ENCODE peak calls at places on chromosomes 4 and X, in seven cellular contexts. One of them, this sample, is unnamed. For H3K36me3, the result is how much of the 10 kb centered on the place peaks cover.

GRCh38 chrX:50211510-50211909 is 6.9 kb downstream of the CCNB3 start:
- DNase-seq in naive thymus-derived CD4-positive, alpha-beta T cell: no peak
- DNase-seq in colonic mucosa: no peak
- DNase-seq in aorta: no peak
- DNase-seq in A673: peak
- DNase-seq in sigmoid colon: no peak
- DNase-seq in ovary: no peak
- DNase-seq in this sample: peak

GRCh38 chrX:24380273-24381036 is 20.0 kb downstream of the SUPT20HL1 start:
- DNase-seq in naive thymus-derived CD4-positive, alpha-beta T cell: no peak
- DNase-seq in colonic mucosa: no peak
- DNase-seq in aorta: no peak
- DNase-seq in sigmoid colon: no peak
- DNase-seq in ovary: no peak
- DNase-seq in A673: no peak
- DNase-seq in this sample: no peak

GRCh38 chr4:108426493-108426892 is 193.9 kb upstream of the RPL34 start:
- DNase-seq in ovary: no peak
- DNase-seq in colonic mucosa: no peak
- DNase-seq in A673: no peak
- DNase-seq in aorta: no peak
- DNase-seq in naive thymus-derived CD4-positive, alpha-beta T cell: no peak
- DNase-seq in sigmoid colon: no peak
- DNase-seq in this sample: no peak

GRCh38 chrX:78321809-78322208 is 5.6 kb downstream of the CYSLTR1 start:
- DNase-seq in aorta: peak
- DNase-seq in A673: no peak
- DNase-seq in colonic mucosa: peak
- DNase-seq in sigmoid colon: no peak
- DNase-seq in ovary: no peak
- DNase-seq in naive thymus-derived CD4-positive, alpha-beta T cell: peak
- DNase-seq in this sample: no peak

GRCh38 chrX:107700317-107700774 is 72.0 kb downstream of the PRPS1 start:
- DNase-seq in A673: peak
- DNase-seq in aorta: no peak
- DNase-seq in colonic mucosa: no peak
- DNase-seq in naive thymus-derived CD4-positive, alpha-beta T cell: no peak
- DNase-seq in sigmoid colon: peak
- DNase-seq in ovary: no peak
- DNase-seq in this sample: no peak

GRCh38 chr4:88382621-88383020 is 4.0 kb downstream of the HERC6 start:
- DNase-seq in naive thymus-derived CD4-positive, alpha-beta T cell: peak
- DNase-seq in sigmoid colon: no peak
- DNase-seq in aorta: no peak
- DNase-seq in ovary: no peak
- DNase-seq in A673: no peak
- DNase-seq in colonic mucosa: no peak
- DNase-seq in this sample: no peak

GRCh38 chr4:81923140-81923539 is 450.7 kb downstream of the HNRNPD start:
- DNase-seq in sigmoid colon: no peak
- DNase-seq in ovary: no peak
- DNase-seq in colonic mucosa: no peak
- DNase-seq in A673: no peak
- DNase-seq in naive thymus-derived CD4-positive, alpha-beta T cell: no peak
- DNase-seq in aorta: no peak
- DNase-seq in this sample: no peak

GRCh38 chrX:5458300-5458699 is 770.4 kb downstream of the NLGN4X start:
- DNase-seq in aorta: no peak
- DNase-seq in ovary: no peak
- DNase-seq in A673: peak
- DNase-seq in sigmoid colon: no peak
- DNase-seq in naive thymus-derived CD4-positive, alpha-beta T cell: no peak
- DNase-seq in colonic mucosa: no peak
- DNase-seq in this sample: peak

GRCh38 chr4:8316251-8316771 is 46.8 kb downstream of the HTRA3 start:
- DNase-seq in colonic mucosa: no peak
- DNase-seq in sigmoid colon: no peak
- DNase-seq in naive thymus-derived CD4-positive, alpha-beta T cell: no peak
- DNase-seq in ovary: no peak
- DNase-seq in A673: no peak
- DNase-seq in aorta: peak
- DNase-seq in this sample: no peak

GRCh38 chr4:54169176-54169575 is 59.9 kb upstream of the PDGFRA start:
- DNase-seq in naive thymus-derived CD4-positive, alpha-beta T cell: no peak
- DNase-seq in ovary: no peak
- DNase-seq in A673: no peak
- DNase-seq in sigmoid colon: no peak
- DNase-seq in colonic mucosa: no peak
- DNase-seq in aorta: no peak
- DNase-seq in this sample: no peak

GRCh38 chrX:118644378-118644777 is 83.0 kb upstream of the IL13RA1 start:
- DNase-seq in A673: peak
- DNase-seq in aorta: no peak
- DNase-seq in colonic mucosa: no peak
- DNase-seq in naive thymus-derived CD4-positive, alpha-beta T cell: no peak
- DNase-seq in ovary: no peak
- DNase-seq in sigmoid colon: no peak
- DNase-seq in this sample: no peak

GRCh38 chr4:54913751-54914526 is 211.5 kb downstream of the KDR start:
- DNase-seq in sigmoid colon: no peak
- DNase-seq in ovary: no peak
- DNase-seq in colonic mucosa: no peak
- DNase-seq in A673: no peak
- DNase-seq in naive thymus-derived CD4-positive, alpha-beta T cell: no peak
- DNase-seq in aorta: no peak
- DNase-seq in this sample: no peak

GRCh38 chr4:101356928-101357327 is 9.6 kb upstream of the PPP3CA start:
- DNase-seq in colonic mucosa: no peak
- DNase-seq in sigmoid colon: no peak
- DNase-seq in ovary: no peak
- DNase-seq in naive thymus-derived CD4-positive, alpha-beta T cell: no peak
- DNase-seq in aorta: no peak
- DNase-seq in A673: no peak
- DNase-seq in this sample: no peak

GRCh38 chr4:183906736-183907651 is 1.9 kb downstream of the STOX2 start:
- DNase-seq in colonic mucosa: no peak
- DNase-seq in naive thymus-derived CD4-positive, alpha-beta T cell: no peak
- DNase-seq in ovary: peak
- DNase-seq in A673: peak
- DNase-seq in aorta: no peak
- DNase-seq in sigmoid colon: peak
- DNase-seq in this sample: peak

GRCh38 chrX:54045563-54046228 is 1.4 kb upstream of the PHF8 start:
- DNase-seq in A673: no peak
- DNase-seq in sigmoid colon: no peak
- DNase-seq in ovary: no peak
- DNase-seq in naive thymus-derived CD4-positive, alpha-beta T cell: no peak
- DNase-seq in colonic mucosa: no peak
- DNase-seq in aorta: no peak
- DNase-seq in this sample: no peak

GRCh38 chr4:33923469-33923868 is 2320.8 kb downstream of the ARAP2 start:
- DNase-seq in colonic mucosa: no peak
- DNase-seq in naive thymus-derived CD4-positive, alpha-beta T cell: no peak
- DNase-seq in A673: no peak
- DNase-seq in aorta: no peak
- DNase-seq in sigmoid colon: no peak
- DNase-seq in ovary: no peak
- DNase-seq in this sample: no peak

GRCh38 chr4:4462970-4463369 is 76.1 kb downstream of the NSG1 start:
- DNase-seq in A673: no peak
- DNase-seq in colonic mucosa: no peak
- DNase-seq in aorta: no peak
- DNase-seq in sigmoid colon: no peak
- DNase-seq in naive thymus-derived CD4-positive, alpha-beta T cell: no peak
- DNase-seq in ovary: no peak
- DNase-seq in this sample: no peak

GRCh38 chr4:109411964-109412363 is 21.7 kb upstream of the SEC24B start:
- DNase-seq in A673: peak
- DNase-seq in sigmoid colon: no peak
- DNase-seq in colonic mucosa: no peak
- DNase-seq in ovary: no peak
- DNase-seq in naive thymus-derived CD4-positive, alpha-beta T cell: no peak
- DNase-seq in aorta: no peak
- DNase-seq in this sample: no peak

GRCh38 chr4:30073001-30073710 is 647.0 kb upstream of the PCDH7 start:
- DNase-seq in ovary: no peak
- DNase-seq in aorta: no peak
- DNase-seq in A673: peak
- DNase-seq in naive thymus-derived CD4-positive, alpha-beta T cell: no peak
- DNase-seq in colonic mucosa: no peak
- DNase-seq in sigmoid colon: no peak
- DNase-seq in this sample: no peak

GRCh38 chrX:71911731-71912050 is 1.0 kb downstream of the NHSL2 start:
- DNase-seq in colonic mucosa: no peak
- DNase-seq in sigmoid colon: peak
- DNase-seq in A673: no peak
- DNase-seq in naive thymus-derived CD4-positive, alpha-beta T cell: no peak
- DNase-seq in aorta: no peak
- DNase-seq in ovary: peak
- DNase-seq in this sample: no peak

GRCh38 chr4:81745076-81745475 is 273.4 kb upstream of the RASGEF1B start:
- DNase-seq in aorta: no peak
- DNase-seq in naive thymus-derived CD4-positive, alpha-beta T cell: no peak
- DNase-seq in A673: no peak
- DNase-seq in sigmoid colon: no peak
- DNase-seq in ovary: no peak
- DNase-seq in colonic mucosa: no peak
- DNase-seq in this sample: no peak

GRCh38 chrX:39416547-39417262 is 615.4 kb downstream of the MID1IP1 start:
- DNase-seq in colonic mucosa: no peak
- DNase-seq in naive thymus-derived CD4-positive, alpha-beta T cell: no peak
- DNase-seq in ovary: no peak
- DNase-seq in sigmoid colon: no peak
- DNase-seq in A673: no peak
- DNase-seq in aorta: no peak
- DNase-seq in this sample: no peak

GRCh38 chrX:134711135-134711941 is 53.1 kb upstream of the PLAC1 start:
- DNase-seq in A673: no peak
- DNase-seq in aorta: no peak
- DNase-seq in ovary: no peak
- DNase-seq in colonic mucosa: no peak
- DNase-seq in naive thymus-derived CD4-positive, alpha-beta T cell: no peak
- DNase-seq in sigmoid colon: no peak
- DNase-seq in this sample: no peak

GRCh38 chrX:131752493-131753198 is 208.8 kb downstream of the OR13H1 start:
- DNase-seq in aorta: peak
- DNase-seq in naive thymus-derived CD4-positive, alpha-beta T cell: peak
- DNase-seq in A673: peak
- DNase-seq in colonic mucosa: peak
- DNase-seq in ovary: peak
- DNase-seq in sigmoid colon: peak
- DNase-seq in this sample: no peak
- H3K4me3 ChIP-seq in aorta: no peak
- H3K4me3 ChIP-seq in naive thymus-derived CD4-positive, alpha-beta T cell: no peak
- H3K4me3 ChIP-seq in A673: peak
- H3K4me3 ChIP-seq in colonic mucosa: peak
- H3K4me3 ChIP-seq in ovary: peak
- H3K4me3 ChIP-seq in sigmoid colon: peak
- H3K4me3 ChIP-seq in this sample: no peak

GRCh38 chr4:174255374-174255773 is 28.1 kb downstream of the FBXO8 start:
- DNase-seq in ovary: no peak
- DNase-seq in sigmoid colon: no peak
- DNase-seq in aorta: no peak
- DNase-seq in A673: no peak
- DNase-seq in naive thymus-derived CD4-positive, alpha-beta T cell: no peak
- DNase-seq in colonic mucosa: no peak
- DNase-seq in this sample: no peak
- H3K36me3 ChIP-seq in ovary: under half
- H3K36me3 ChIP-seq in sigmoid colon: under half
- H3K36me3 ChIP-seq in aorta: under half
- H3K36me3 ChIP-seq in A673: under half
- H3K36me3 ChIP-seq in naive thymus-derived CD4-positive, alpha-beta T cell: under half
- H3K36me3 ChIP-seq in colonic mucosa: under half
- H3K36me3 ChIP-seq in this sample: under half

GRCh38 chr4:6991249-6991648 is 51.9 kb upstream of the TADA2B start:
- DNase-seq in aorta: no peak
- DNase-seq in colonic mucosa: no peak
- DNase-seq in A673: no peak
- DNase-seq in naive thymus-derived CD4-positive, alpha-beta T cell: no peak
- DNase-seq in sigmoid colon: no peak
- DNase-seq in ovary: no peak
- DNase-seq in this sample: no peak

GRCh38 chr4:6992728-6993655 is 50.2 kb upstream of the TADA2B start:
- DNase-seq in sigmoid colon: no peak
- DNase-seq in A673: no peak
- DNase-seq in ovary: no peak
- DNase-seq in aorta: no peak
- DNase-seq in naive thymus-derived CD4-positive, alpha-beta T cell: no peak
- DNase-seq in colonic mucosa: no peak
- DNase-seq in this sample: peak

GRCh38 chr4:6990661-6991060 is 52.5 kb upstream of the TADA2B start:
- DNase-seq in A673: no peak
- DNase-seq in ovary: no peak
- DNase-seq in colonic mucosa: no peak
- DNase-seq in aorta: no peak
- DNase-seq in naive thymus-derived CD4-positive, alpha-beta T cell: no peak
- DNase-seq in sigmoid colon: no peak
- DNase-seq in this sample: no peak

GRCh38 chr4:6989331-6989923 is 53.7 kb upstream of the TADA2B start:
- DNase-seq in sigmoid colon: no peak
- DNase-seq in naive thymus-derived CD4-positive, alpha-beta T cell: no peak
- DNase-seq in A673: no peak
- DNase-seq in colonic mucosa: no peak
- DNase-seq in ovary: no peak
- DNase-seq in aorta: no peak
- DNase-seq in this sample: no peak

DNA sequence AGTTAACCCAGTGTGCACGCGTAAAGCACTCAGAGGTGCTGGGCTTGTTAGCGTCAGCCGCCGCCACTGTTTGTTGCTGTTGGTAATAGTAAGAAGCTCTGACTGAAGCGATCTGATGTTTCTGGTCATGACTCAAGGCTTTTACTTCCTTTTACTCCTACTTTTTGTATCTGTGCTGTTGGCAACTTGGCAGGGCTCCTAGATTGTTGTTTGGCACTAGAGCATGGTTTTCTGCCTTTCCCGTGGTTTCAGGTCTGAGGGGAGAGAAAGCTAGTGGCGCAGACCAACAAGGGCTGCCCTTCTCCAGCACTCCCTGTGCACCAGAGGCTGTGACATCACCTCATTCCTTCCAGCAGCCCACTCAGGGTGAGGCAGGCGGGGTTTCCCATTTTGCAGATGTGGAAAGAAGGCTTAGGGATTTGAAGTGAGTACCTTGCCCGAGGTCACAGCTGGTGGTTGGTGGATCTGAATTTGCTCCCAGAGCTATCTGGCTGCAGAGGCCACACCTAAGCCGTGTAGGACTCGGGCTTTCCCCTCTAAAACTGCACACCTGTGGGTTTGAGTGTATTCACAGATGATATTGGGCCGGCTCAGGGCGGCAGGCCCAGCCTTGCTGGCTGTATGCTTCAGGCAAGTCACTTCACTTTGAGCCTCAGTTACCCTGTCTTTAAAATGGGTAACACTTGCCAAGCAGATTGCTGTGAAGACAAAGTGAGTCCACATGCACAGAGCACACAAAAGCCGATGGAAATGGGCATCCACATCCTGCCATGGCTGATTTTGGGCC is 51.2 kb upstream of the TADA2B start:
- DNase-seq in naive thymus-derived CD4-positive, alpha-beta T cell: no peak
- DNase-seq in ovary: no peak
- DNase-seq in colonic mucosa: no peak
- DNase-seq in aorta: peak
- DNase-seq in A673: peak
- DNase-seq in sigmoid colon: no peak
- DNase-seq in this sample: peak
- H3K4me3 ChIP-seq in naive thymus-derived CD4-positive, alpha-beta T cell: no peak
- H3K4me3 ChIP-seq in ovary: no peak
- H3K4me3 ChIP-seq in colonic mucosa: no peak
- H3K4me3 ChIP-seq in aorta: no peak
- H3K4me3 ChIP-seq in A673: no peak
- H3K4me3 ChIP-seq in sigmoid colon: no peak
- H3K4me3 ChIP-seq in this sample: no peak

GRCh38 chrX:65516756-65517155 is 17.8 kb downstream of the LAS1L start:
- DNase-seq in ovary: no peak
- DNase-seq in naive thymus-derived CD4-positive, alpha-beta T cell: no peak
- DNase-seq in sigmoid colon: no peak
- DNase-seq in colonic mucosa: no peak
- DNase-seq in A673: no peak
- DNase-seq in aorta: no peak
- DNase-seq in this sample: no peak
- H3K36me3 ChIP-seq in ovary: under half
- H3K36me3 ChIP-seq in naive thymus-derived CD4-positive, alpha-beta T cell: under half
- H3K36me3 ChIP-seq in sigmoid colon: under half
- H3K36me3 ChIP-seq in colonic mucosa: under half
- H3K36me3 ChIP-seq in A673: under half
- H3K36me3 ChIP-seq in aorta: under half
- H3K36me3 ChIP-seq in this sample: under half